ENCODE peak calls at places on chromosomes 13 and 19, in four cellular contexts. M is heart right ventricle, P is HCT116, Z is right cardiac atrium. E is an unnamed sample.

GRCh38 chr13:30870049-30870884 is 35.8 kb upstream of the MEDAG start:
- DNase-seq in M (peak; percentile 77), P (peak; percentile 79), Z (peak; percentile 94), E (peak; percentile 93)

GRCh38 chr19:14112809-14113385 is 4.7 kb downstream of the PRKACA start:
- DNase-seq in M (peak; percentile 55), P (no peak), Z (peak; percentile 53), E (no peak)

GRCh38 chr13:103539265-103539664 is 473.0 kb upstream of the SLC10A2 start:
- DNase-seq in M (peak; percentile 11), P (no peak), Z (no peak), E (no peak)

GRCh38 chr13:101640797-101641400 is 188.4 kb downstream of the ITGBL1 start:
- DNase-seq in M (no peak), P (no peak), Z (no peak), E (no peak)

GRCh38 chr13:47474326-47474725 is 526.7 kb downstream of the SUCLA2 start:
- DNase-seq in M (no peak), P (no peak), Z (no peak), E (no peak)

GRCh38 chr19:48737360-48737998 is 2.9 kb downstream of the RASIP1 start:
- DNase-seq in M (no peak), P (no peak), Z (peak; percentile 68), E (no peak)

GRCh38 chr19:4322942-4323665 is 15.5 kb downstream of the STAP2 start:
- DNase-seq in M (no peak), P (no peak), Z (no peak), E (no peak)

GRCh38 chr13:30622551-30622950 is 4.8 kb downstream of the USPL1 start:
- DNase-seq in M (no peak), P (no peak), Z (no peak), E (no peak)

GRCh38 chr13:23504188-23504587 is 66.0 kb upstream of the TNFRSF19 start:
- DNase-seq in M (no peak), P (no peak), Z (no peak), E (no peak)

GRCh38 chr19:5406816-5407215 is 48.4 kb upstream of the ZNRF4 start:
- DNase-seq in M (no peak), P (no peak), Z (no peak), E (no peak)
- H3K27ac ChIP-seq in M (no peak overlapping the region), P (no peak overlapping the region), Z (no peak overlapping the region), E (no peak overlapping the region)

DNA sequence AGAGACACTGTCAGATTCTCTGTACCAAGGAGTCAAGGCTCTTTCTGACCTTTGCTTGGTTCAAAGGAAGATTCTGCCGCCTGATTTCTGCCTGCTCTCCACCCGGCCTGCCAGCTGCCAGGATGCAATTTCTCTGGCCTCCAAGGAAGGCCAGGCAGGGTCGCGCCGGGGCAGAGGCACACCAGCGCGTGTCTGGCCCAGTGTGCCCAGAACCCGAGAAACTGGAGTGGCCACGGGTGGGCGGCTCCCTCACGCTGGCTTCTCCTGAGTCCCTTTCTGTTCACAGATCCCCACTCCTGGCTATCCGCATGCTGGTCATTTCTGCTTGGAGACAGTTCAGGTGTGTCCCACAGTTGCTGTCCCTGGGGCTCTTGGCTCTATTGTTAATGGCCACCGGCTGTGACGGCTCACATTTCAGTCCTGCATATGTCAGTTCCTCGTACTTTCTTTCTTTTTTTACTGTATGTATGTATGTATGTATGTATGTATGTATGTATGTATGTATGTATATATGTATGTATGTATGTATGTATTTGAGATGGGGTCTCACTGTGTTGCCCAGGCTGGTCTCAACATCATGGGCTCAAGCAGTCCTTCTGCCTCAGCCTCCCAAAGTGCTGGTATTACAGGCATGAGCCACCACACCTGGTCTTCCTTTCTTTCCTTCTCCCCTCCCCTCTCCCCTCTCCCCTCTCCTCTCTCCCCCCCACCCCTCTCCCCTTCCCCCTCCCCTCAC is 16.9 kb downstream of the TMPRSS9 start:
- DNase-seq in M (no peak), P (no peak), Z (no peak), E (no peak)
- H3K27ac ChIP-seq in M (no peak overlapping the region), P (no peak overlapping the region), Z (no peak overlapping the region), E (no peak overlapping the region)

DNA sequence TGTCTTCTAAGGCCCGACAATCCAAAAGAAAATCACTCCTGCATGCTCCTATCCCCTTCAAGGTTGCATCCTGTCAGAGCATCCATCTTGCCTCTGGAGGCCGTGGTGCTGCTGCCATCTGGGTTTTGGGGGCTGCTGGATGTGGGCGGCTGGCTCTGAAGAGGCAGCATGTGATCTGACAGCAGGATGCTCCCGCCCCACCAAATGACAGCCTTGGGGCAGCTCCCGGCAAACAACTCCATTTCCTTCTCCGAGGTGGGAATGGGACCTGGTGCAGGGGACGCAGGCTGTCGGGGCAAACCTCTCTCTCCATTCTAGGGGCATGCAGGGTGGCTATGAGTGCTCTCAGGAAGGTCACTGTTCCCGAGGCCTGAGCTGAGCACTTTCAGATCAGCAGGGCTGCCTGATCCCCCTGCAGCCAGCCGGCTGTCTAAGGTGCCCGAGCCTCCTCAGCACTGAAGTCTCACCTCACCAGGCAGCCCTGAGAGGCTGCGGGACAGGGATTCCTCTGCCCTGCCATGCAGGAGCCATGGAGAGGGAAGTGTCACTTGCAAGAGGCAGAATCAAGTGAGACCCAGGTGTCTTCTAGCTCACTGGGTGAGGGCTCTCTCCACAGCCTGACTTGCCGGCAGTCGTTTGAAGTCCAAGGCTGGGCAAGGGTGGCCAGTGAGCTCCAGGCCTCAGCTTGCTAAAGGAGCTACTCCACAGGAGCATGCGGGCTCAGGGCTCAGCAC is 28.8 kb downstream of the TSSK6 start:
- DNase-seq in M (no peak), P (no peak), Z (no peak), E (no peak)
- H3K27ac ChIP-seq in M (no peak overlapping the region), P (peak overlapping the region; percentile 13), Z (no peak overlapping the region), E (no peak overlapping the region)

DNA sequence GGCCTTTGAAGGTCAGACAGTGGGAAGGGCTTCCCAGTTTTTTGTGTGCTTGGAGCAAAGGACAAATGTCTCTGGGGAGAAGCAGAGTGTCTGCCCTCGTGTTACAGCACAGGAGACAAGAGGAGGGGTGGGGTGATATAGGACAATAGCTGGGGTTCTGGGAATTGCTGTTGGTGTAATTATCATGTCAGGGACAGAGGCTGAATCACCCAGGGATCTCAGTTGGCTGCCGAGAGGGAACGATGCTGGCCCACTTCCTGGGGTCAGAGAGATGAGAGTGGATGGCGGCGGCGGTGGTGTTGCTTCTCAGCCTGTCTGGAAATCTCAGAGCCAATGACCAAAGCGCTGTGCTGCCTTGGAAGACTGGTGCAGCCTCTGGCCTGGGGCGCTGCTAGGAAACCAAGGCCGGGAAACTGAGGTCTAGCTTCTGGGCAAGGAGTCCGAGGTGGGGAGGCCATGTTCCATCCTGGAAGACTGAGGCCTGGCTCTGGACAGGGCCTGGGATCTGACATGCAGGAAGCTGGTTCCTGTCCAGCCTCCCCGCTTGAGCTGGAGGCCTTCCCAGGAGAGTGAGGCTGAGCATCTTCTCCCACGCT is 1.3 kb downstream of the INAFM1 start:
- DNase-seq in M (peak; percentile 63), P (no peak), Z (peak; percentile 68), E (no peak)
- H3K27ac ChIP-seq in M (peak overlapping the region; percentile 80), P (peak overlapping the region; percentile 57), Z (peak overlapping the region; percentile 15), E (peak overlapping the region; percentile 99)

GRCh38 chr19:979318-979741 is 4.8 kb upstream of the WDR18 start:
- DNase-seq in M (no peak), P (no peak), Z (no peak), E (no peak)
- H3K27ac ChIP-seq in M (no peak overlapping the region), P (no peak overlapping the region), Z (no peak overlapping the region), E (no peak overlapping the region)